ENCODE peak calls at places on chromosomes 11 and 22, in eight cellular contexts. Y is lung, Q is tibial nerve, F is fibroblast of pulmonary artery, B is RWPE2, K is IMR-90, A is epithelial cell of esophagus, E is nephron progenitor cell. W is an unnamed sample.

GRCh38 chr11:68255526-68255925 is 16.2 kb downstream of the C11orf24 start:
- DNase-seq in Y (no peak), Q (no peak), F (no peak), B (no peak), K (no peak), A (no peak), E (no peak), W (no peak)

GRCh38 chr11:15969281-15969680 is 387.1 kb downstream of the SOX6 start:
- DNase-seq in Y (peak; percentile 49), Q (peak; percentile 46), F (peak; percentile 92), B (no peak), K (peak; percentile 93), A (peak; percentile 93), E (no peak), W (peak; percentile 12)

GRCh38 chr11:79100093-79100704 is 340.6 kb downstream of the TENM4 start:
- DNase-seq in Y (peak; percentile 45), Q (no peak), F (peak; percentile 71), B (no peak), K (peak; percentile 55), A (peak; percentile 69), E (peak; percentile 49), W (peak; percentile 56)

GRCh38 chr22:47270463-47271135 is 508.1 kb downstream of the TBC1D22A start:
- DNase-seq in Y (no peak), Q (no peak), F (no peak), B (no peak), K (no peak), A (no peak), E (no peak), W (no peak)

GRCh38 chr11:69230856-69231425 is 63.0 kb upstream of the MYEOV start:
- DNase-seq in Y (no peak), Q (no peak), F (no peak), B (no peak), K (no peak), A (no peak), E (no peak), W (no peak)

GRCh38 chr11:6705905-6706535 is 22.9 kb upstream of the MRPL17 start:
- DNase-seq in Y (no peak), Q (peak; percentile 32), F (peak; percentile 80), B (no peak), K (peak; percentile 63), A (peak; percentile 61), E (peak; percentile 65), W (peak; percentile 39)

GRCh38 chr11:68038718-68039525 is at the start of gene TCIRG1:
- DNase-seq in Y (peak; percentile 84), Q (peak; percentile 84), F (peak; percentile 78), B (no peak), K (peak; percentile 70), A (peak; percentile 81), E (peak; percentile 61), W (no peak)

GRCh38 chr11:86644291-86644690 is 28.1 kb downstream of the ME3 start:
- DNase-seq in Y (no peak), Q (no peak), F (peak; percentile 86), B (no peak), K (peak; percentile 75), A (no peak), E (no peak), W (no peak)

GRCh38 chr22:46088541-46089311 is 61.6 kb upstream of the PPARA start:
- DNase-seq in Y (no peak), Q (peak; percentile 21), F (peak; percentile 63), B (no peak), K (peak; percentile 64), A (no peak), E (no peak), W (no peak)

GRCh38 chr11:124841765-124842700 is 23.2 kb upstream of the ROBO3 start:
- DNase-seq in Y (peak; percentile 57), Q (no peak), F (no peak), B (no peak), K (no peak), A (no peak), E (no peak), W (no peak)

GRCh38 chr11:67436459-67437081 is 912 bp downstream of the PTPRCAP start:
- DNase-seq in Y (no peak), Q (no peak), F (no peak), B (no peak), K (no peak), A (no peak), E (no peak), W (peak; percentile 43)

GRCh38 chr22:29842740-29843139 is 4.7 kb upstream of the ASCC2 start:
- DNase-seq in Y (no peak), Q (no peak), F (peak; percentile 91), B (no peak), K (peak; percentile 91), A (peak; percentile 95), E (no peak), W (no peak)

GRCh38 chr11:40544162-40544561 is 915.3 kb downstream of the LRRC4C start:
- DNase-seq in Y (no peak), Q (no peak), F (no peak), B (no peak), K (no peak), A (no peak), E (no peak), W (no peak)

GRCh38 chr11:4103269-4103668 is 8.7 kb downstream of the RRM1 start:
- DNase-seq in Y (no peak), Q (no peak), F (peak; percentile 6), B (no peak), K (no peak), A (no peak), E (no peak), W (no peak)

DNA sequence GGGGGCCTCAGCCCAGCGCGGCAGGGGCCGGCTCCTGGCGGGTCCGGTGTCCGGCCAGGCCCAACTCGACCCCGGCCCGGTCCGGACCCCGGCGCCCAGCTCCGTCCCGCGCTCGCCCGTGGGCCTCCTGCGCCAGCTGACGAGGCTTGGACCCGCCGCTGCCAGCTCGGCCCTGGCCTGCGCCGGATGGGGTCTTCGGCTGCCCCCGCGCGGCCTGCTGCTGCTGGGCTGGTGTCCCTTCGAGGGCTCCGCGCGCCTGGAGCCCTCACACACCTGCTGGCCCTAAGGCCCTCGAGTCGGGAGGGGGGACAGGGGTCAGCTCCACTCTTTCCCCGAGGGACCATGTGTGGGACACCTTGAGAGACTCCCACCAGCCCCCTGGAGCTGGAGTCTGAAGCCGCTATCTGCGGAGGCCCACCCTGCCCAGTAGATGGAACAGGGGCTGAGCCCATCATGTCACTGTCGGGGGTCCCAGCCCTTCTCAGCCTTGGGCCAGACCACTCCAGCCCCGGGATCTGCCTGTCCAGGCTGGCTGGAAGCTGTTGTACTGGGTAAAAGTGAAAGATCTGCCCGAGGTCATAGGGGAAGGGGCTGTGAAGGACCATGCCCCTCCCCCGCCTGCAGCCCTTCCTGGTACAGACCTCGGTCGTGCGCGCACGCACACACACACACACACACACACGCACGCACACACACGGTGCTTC is 768 bp upstream of the CDKN1C start:
- DNase-seq in Y (no peak), Q (peak; percentile 35), F (peak; percentile 34), B (no peak), K (no peak), A (no peak), E (peak; percentile 73), W (peak; percentile 74)
- TF ChIP-seq CTCF in Y (no peak), Q (peak; percentile 18), F (no peak), B (no peak), K (peak; percentile 29), A (no peak), E (no peak), W (peak; percentile 66)

DNA sequence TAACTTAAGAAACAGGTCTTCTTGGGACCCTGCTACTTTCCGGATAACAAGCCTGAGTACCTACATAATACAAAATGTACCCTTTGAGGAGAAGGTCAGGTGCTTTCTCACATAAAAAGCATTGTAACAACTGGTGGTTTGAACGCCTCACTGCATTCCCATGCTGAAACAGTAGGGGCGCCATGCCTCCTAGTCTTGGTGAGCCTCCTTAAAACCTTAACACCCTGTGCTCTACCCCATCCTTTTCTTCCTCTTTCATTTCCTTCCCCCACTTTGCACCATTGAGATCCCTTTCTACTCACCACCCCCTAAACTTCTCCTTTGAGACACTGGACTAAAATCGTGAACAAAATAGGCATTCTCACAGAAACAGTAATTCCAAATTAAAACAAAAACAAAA is 729.3 kb downstream of the NTM start:
- DNase-seq in Y (no peak), Q (no peak), F (no peak), B (no peak), K (no peak), A (peak; percentile 27), E (peak; percentile 45), W (peak; percentile 19)
- TF ChIP-seq CTCF in Y (no peak), Q (peak; percentile 20), F (peak; percentile 42), B (peak; percentile 38), K (no peak), A (peak; percentile 56), E (peak; percentile 53), W (peak; percentile 74)

GRCh38 chr11:45209000-45209399 is 62.6 kb downstream of the PRDM11 start:
- DNase-seq in Y (no peak), Q (no peak), F (no peak), B (no peak), K (no peak), A (no peak), E (no peak), W (no peak)

GRCh38 chr11:45209480-45209879 is 63.0 kb downstream of the PRDM11 start:
- DNase-seq in Y (no peak), Q (no peak), F (no peak), B (no peak), K (no peak), A (no peak), E (no peak), W (no peak)

GRCh38 chr11:45205978-45206377 is 59.5 kb downstream of the PRDM11 start:
- DNase-seq in Y (no peak), Q (no peak), F (no peak), B (no peak), K (no peak), A (no peak), E (no peak), W (no peak)

GRCh38 chr11:45208135-45208534 is 61.7 kb downstream of the PRDM11 start:
- DNase-seq in Y (no peak), Q (no peak), F (no peak), B (no peak), K (no peak), A (no peak), E (no peak), W (no peak)

GRCh38 chr11:45204761-45205160 is 58.3 kb downstream of the PRDM11 start:
- DNase-seq in Y (no peak), Q (no peak), F (peak; percentile 29), B (no peak), K (no peak), A (no peak), E (peak; percentile 23), W (no peak)
- TF ChIP-seq CTCF in Y (no peak), Q (no peak), F (peak; percentile 40), B (no peak), K (no peak), A (no peak), E (peak; percentile 16), W (peak; percentile 37)

GRCh38 chr22:40157546-40157945 is 20.2 kb upstream of the TNRC6B start:
- DNase-seq in Y (no peak), Q (no peak), F (no peak), B (no peak), K (no peak), A (no peak), E (no peak), W (no peak)

GRCh38 chr22:40156001-40156516 is 21.7 kb upstream of the TNRC6B start:
- DNase-seq in Y (peak; percentile 55), Q (no peak), F (peak; percentile 57), B (peak; percentile 63), K (peak; percentile 85), A (peak; percentile 91), E (no peak), W (no peak)

GRCh38 chr22:40153705-40154104 is 24.0 kb upstream of the TNRC6B start:
- DNase-seq in Y (no peak), Q (no peak), F (no peak), B (no peak), K (no peak), A (no peak), E (no peak), W (no peak)

GRCh38 chr22:40147388-40148176 is 30.1 kb upstream of the TNRC6B start:
- DNase-seq in Y (no peak), Q (no peak), F (no peak), B (no peak), K (no peak), A (no peak), E (no peak), W (no peak)

GRCh38 chr22:40153186-40153585 is 24.5 kb upstream of the TNRC6B start:
- DNase-seq in Y (no peak), Q (no peak), F (no peak), B (no peak), K (no peak), A (no peak), E (peak; percentile 8), W (peak; percentile 17)
- TF ChIP-seq CTCF in Y (no peak), Q (no peak), F (no peak), B (no peak), K (no peak), A (no peak), E (no peak), W (no peak)